ENCODE peak calls at places on chromosome 21, in eight cellular contexts. O, C, A, Z, U, K, E and V are unnamed samples.

GRCh38 chr21:33230518-33231324 is 983 bp downstream of the IFNAR2 start:
- DNase-seq in A (peak), E (peak), C (no peak), Z (no peak), U (peak), K (peak), O (peak), V (no peak)

GRCh38 chr21:43361493-43362296 is 65.2 kb downstream of the SIK1 start:
- DNase-seq in A (no peak), O (peak), E (no peak), Z (peak), K (peak), U (no peak), C (peak), V (no peak)

GRCh38 chr21:32382108-32382601 is 10.7 kb downstream of the URB1 start:
- DNase-seq in C (no peak), E (no peak), A (peak), O (peak), Z (no peak), K (no peak), U (no peak), V (no peak)

GRCh38 chr21:16956824-16957223 is 556.0 kb upstream of the CXADR start:
- DNase-seq in Z (no peak), O (no peak), K (no peak), U (no peak), C (no peak), A (no peak), E (no peak), V (no peak)

GRCh38 chr21:37671381-37671780 is 244.9 kb downstream of the KCNJ6 start:
- DNase-seq in A (no peak), K (no peak), U (no peak), Z (no peak), O (no peak), C (no peak), E (no peak), V (no peak)

GRCh38 chr21:25929859-25930520 is 195.2 kb downstream of the GABPA start:
- DNase-seq in O (no peak), E (no peak), U (no peak), Z (no peak), C (no peak), K (peak), A (peak), V (no peak)

GRCh38 chr21:30634906-30635305 is at the start of gene KRTAP20-2:
- DNase-seq in E (no peak), U (no peak), O (no peak), K (no peak), C (no peak), A (no peak), Z (no peak), V (no peak)

GRCh38 chr21:36478941-36479340 is 981 bp downstream of the CLDN14 start:
- DNase-seq in Z (no peak), C (no peak), E (no peak), A (peak), U (no peak), O (peak), K (peak), V (no peak)

GRCh38 chr21:46448108-46448507 is 10.6 kb upstream of the DIP2A start:
- DNase-seq in K (no peak), A (no peak), U (no peak), O (no peak), Z (no peak), C (no peak), E (no peak), V (no peak)

GRCh38 chr21:46624050-46624449 is 11.4 kb upstream of the PRMT2 start:
- DNase-seq in K (no peak), C (no peak), E (no peak), A (no peak), O (no peak), U (no peak), Z (no peak), V (no peak)

GRCh38 chr21:45408811-45409261 is 3.9 kb downstream of the COL18A1 start:
- DNase-seq in E (no peak), C (no peak), K (no peak), A (no peak), Z (no peak), O (no peak), U (no peak), V (no peak)

GRCh38 chr21:38741976-38742309 is 63.8 kb upstream of the ETS2 start:
- DNase-seq in K (no peak), C (no peak), O (no peak), Z (no peak), A (no peak), E (peak), U (no peak), V (no peak)

GRCh38 chr21:32565856-32566465 is 19.4 kb downstream of the TCP10L start:
- DNase-seq in K (no peak), E (no peak), O (peak), C (no peak), Z (no peak), A (peak), U (no peak), V (no peak)

GRCh38 chr21:26116456-26117011 is 54.0 kb downstream of the APP start:
- DNase-seq in U (no peak), A (peak), K (no peak), O (peak), C (no peak), E (no peak), Z (no peak), V (no peak)

GRCh38 chr21:45865106-45865835 is 116.3 kb upstream of the COL6A1 start:
- DNase-seq in Z (no peak), O (peak), E (no peak), U (no peak), C (no peak), A (peak), K (peak), V (no peak)

GRCh38 chr21:33127154-33127893 is 57.4 kb downstream of the OLIG1 start:
- DNase-seq in A (peak), E (peak), C (peak), K (peak), U (peak), Z (peak), O (peak), V (peak)

GRCh38 chr21:34936874-34937563 is 112.1 kb downstream of the RUNX1 start:
- DNase-seq in C (no peak), A (peak), O (no peak), U (no peak), Z (no peak), K (no peak), E (no peak), V (no peak)

GRCh38 chr21:39111928-39112327 is 71.3 kb downstream of the PSMG1 start:
- DNase-seq in Z (no peak), K (no peak), A (peak), U (no peak), O (peak), E (no peak), C (no peak), V (no peak)

GRCh38 chr21:25963186-25963585 is 207.4 kb downstream of the APP start:
- DNase-seq in K (no peak), E (no peak), O (no peak), U (no peak), C (no peak), A (peak), Z (no peak), V (no peak)